ENCODE peak calls at places on chromosomes 4 and X, in five cellular contexts. K is esophagus muscularis mucosa, V is left ventricle myocardium inferior, M is ovary, O is lung. B is an unnamed sample. For H3K36me3, the result is how much of the 10 kb centered on the place peaks cover.

GRCh38 chrX:40007136-40007535 is 90.6 kb downstream of the BCOR start:
- DNase-seq in K (no peak), V (no peak), M (no peak), O (no peak), B (no peak)

GRCh38 chr4:71275004-71275403 is 63.8 kb upstream of the SLC4A4 start:
- DNase-seq in K (no peak), V (no peak), M (no peak), O (no peak), B (no peak)

GRCh38 chrX:129678176-129678880 is 23.6 kb upstream of the APLN start:
- DNase-seq in K (no peak), V (peak), M (peak), O (peak), B (no peak)

GRCh38 chr4:25378130-25378743 is 1.2 kb downstream of the ANAPC4 start:
- DNase-seq in K (no peak), V (no peak), M (no peak), O (no peak), B (no peak)

GRCh38 chr4:19368800-19369199 is 882.9 kb upstream of the SLIT2 start:
- DNase-seq in K (no peak), V (no peak), M (no peak), O (no peak), B (no peak)

GRCh38 chr4:125811892-125812291 is 497.1 kb downstream of the FAT4 start:
- DNase-seq in K (no peak), V (no peak), M (no peak), O (no peak), B (no peak)

GRCh38 chrX:69546417-69546816 is 42.3 kb downstream of the NALF2 start:
- DNase-seq in K (no peak), V (no peak), M (no peak), O (no peak), B (no peak)

GRCh38 chr4:21778702-21779101 is 169.9 kb downstream of the KCNIP4 start:
- DNase-seq in K (no peak), V (no peak), M (no peak), O (no peak), B (no peak)

GRCh38 chrX:25175171-25175570 is 159.4 kb upstream of the ARX start:
- DNase-seq in K (no peak), V (no peak), M (no peak), O (no peak), B (no peak)

GRCh38 chrX:65587616-65588526 is 53.3 kb upstream of the LAS1L start:
- DNase-seq in K (peak), V (peak), M (peak), O (peak), B (no peak)

GRCh38 chrX:5681159-5681558 is 547.5 kb downstream of the NLGN4X start:
- DNase-seq in K (no peak), V (no peak), M (no peak), O (no peak), B (no peak)

GRCh38 chrX:11530621-11531020 is 135.1 kb downstream of the ARHGAP6 start:
- DNase-seq in K (no peak), V (no peak), M (no peak), O (no peak), B (no peak)

GRCh38 chr4:54318904-54319303 is 89.8 kb downstream of the PDGFRA start:
- DNase-seq in K (no peak), V (no peak), M (no peak), O (no peak), B (no peak)

GRCh38 chr4:182434720-182435119 is 191.5 kb downstream of the TENM3 start:
- DNase-seq in K (no peak), V (no peak), M (no peak), O (no peak), B (no peak)

GRCh38 chr4:24234288-24234848 is 344.5 kb upstream of the PPARGC1A start:
- DNase-seq in K (no peak), V (no peak), M (no peak), O (no peak), B (no peak)

GRCh38 chrX:46268429-46268828 is 276.8 kb downstream of the ZNF674 start:
- DNase-seq in K (no peak), V (no peak), M (no peak), O (no peak), B (no peak)

GRCh38 chr4:17111959-17112659 is 213.7 kb upstream of the LDB2 start:
- DNase-seq in K (peak), V (no peak), M (no peak), O (peak), B (no peak)

GRCh38 chr4:72712997-72713396 is 144.0 kb upstream of the ADAMTS3 start:
- DNase-seq in K (no peak), V (no peak), M (no peak), O (no peak), B (no peak)

GRCh38 chrX:149205937-149206336 is 299.2 kb downstream of the IDS start:
- DNase-seq in K (no peak), V (no peak), M (no peak), O (no peak), B (no peak)

GRCh38 chr4:28842271-28842670 is 1877.9 kb upstream of the PCDH7 start:
- DNase-seq in K (no peak), V (no peak), M (no peak), O (no peak), B (no peak)

GRCh38 chr4:63105839-63106238 is 1303.4 kb downstream of the TECRL start:
- DNase-seq in K (no peak), V (no peak), M (no peak), O (no peak), B (no peak)

GRCh38 chrX:103183912-103184311 is 31.0 kb upstream of the BEX4 start:
- DNase-seq in K (no peak), V (no peak), M (no peak), O (no peak), B (no peak)

GRCh38 chr4:82989567-82990429 is 20.8 kb downstream of the LIN54 start:
- DNase-seq in K (no peak), V (no peak), M (no peak), O (no peak), B (no peak)

GRCh38 chr4:112276113-112276512 is 9.6 kb downstream of the TIFA start:
- DNase-seq in K (no peak), V (no peak), M (no peak), O (no peak), B (no peak)

GRCh38 chrX:139112432-139112831 is 400.9 kb upstream of the FGF13 start:
- DNase-seq in K (no peak), V (no peak), M (no peak), O (no peak), B (no peak)

GRCh38 chrX:123962794-123963373 is 1.4 kb downstream of the STAG2 start:
- DNase-seq in K (peak), V (peak), M (peak), O (peak), B (peak)

GRCh38 chr4:94826206-94826605 is 68.5 kb downstream of the BMPR1B start:
- DNase-seq in K (no peak), V (no peak), M (no peak), O (no peak), B (no peak)

GRCh38 chrX:107205770-107206696 is at the start of the genes DNAAF6 and NUP62CL:
- DNase-seq in K (no peak), V (peak), M (peak), O (peak), B (peak)

GRCh38 chr4:89617256-89617655 is 219.7 kb downstream of the SNCA start:
- DNase-seq in K (no peak), V (no peak), M (no peak), O (no peak), B (no peak)

GRCh38 chr4:38163216-38164006 is 203.2 kb downstream of the PTTG2 start:
- DNase-seq in K (no peak), V (no peak), M (no peak), O (no peak), B (no peak)

GRCh38 chr4:128847074-128847724 is 37.7 kb downstream of the JADE1 start:
- DNase-seq in K (no peak), V (no peak), M (no peak), O (no peak), B (no peak)

GRCh38 chrX:44961817-44962607 is 89.0 kb downstream of the KDM6A start:
- DNase-seq in K (no peak), V (no peak), M (no peak), O (no peak), B (no peak)

GRCh38 chrX:40437348-40437747 is 143.4 kb upstream of the ATP6AP2 start:
- DNase-seq in K (no peak), V (no peak), M (no peak), O (no peak), B (no peak)

GRCh38 chr4:109046549-109047171 is 255.8 kb downstream of the COL25A1 start:
- DNase-seq in K (no peak), V (no peak), M (peak), O (no peak), B (no peak)

GRCh38 chrX:9503261-9503660 is 38.4 kb downstream of the TBL1X start:
- DNase-seq in K (no peak), V (no peak), M (no peak), O (no peak), B (no peak)

GRCh38 chr4:54433686-54434085 is 204.6 kb downstream of the PDGFRA start:
- DNase-seq in K (no peak), V (no peak), M (no peak), O (no peak), B (no peak)

GRCh38 chr4:76767983-76768382 is 130.0 kb downstream of the SOWAHB start:
- DNase-seq in K (no peak), V (no peak), M (no peak), O (no peak), B (no peak)

GRCh38 chr4:151103758-151104157 is 4.3 kb downstream of the RPS3A start:
- DNase-seq in K (no peak), V (no peak), M (no peak), O (no peak), B (no peak)

GRCh38 chr4:151105454-151106032 is 6.1 kb downstream of the RPS3A start:
- DNase-seq in K (no peak), V (no peak), M (no peak), O (no peak), B (no peak)

GRCh38 chr4:151104621-151105020 is 5.2 kb downstream of the RPS3A start:
- DNase-seq in K (no peak), V (no peak), M (no peak), O (no peak), B (no peak)

GRCh38 chr4:151110236-151110635 is 10.8 kb downstream of the RPS3A start:
- DNase-seq in K (no peak), V (no peak), M (no peak), O (no peak), B (no peak)

DNA sequence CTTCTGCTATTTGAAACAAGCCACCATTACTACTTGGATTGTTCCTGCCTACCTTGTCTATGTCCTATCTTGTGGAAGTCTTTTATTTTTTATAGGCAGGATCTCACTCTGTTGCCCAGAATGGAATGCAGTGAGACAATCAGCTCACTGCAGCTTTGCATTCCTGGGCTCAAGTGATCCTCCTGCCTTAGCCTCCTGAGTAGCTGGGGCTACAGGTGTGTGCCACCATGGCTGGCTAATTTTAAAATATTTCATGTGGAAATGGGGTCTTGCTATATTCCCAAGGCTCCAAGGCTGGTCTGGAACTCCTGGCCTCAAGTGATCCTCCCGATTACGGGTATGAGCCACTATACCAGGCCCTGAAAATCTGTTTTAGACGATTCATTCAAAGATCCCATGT is 7.6 kb downstream of the RPS3A start:
- DNase-seq in K (no peak), V (no peak), M (no peak), O (no peak), B (no peak)
- H3K36me3 ChIP-seq in K (under half), V (half or more), M (under half), O (under half), B (under half)

GRCh38 chr4:159463235-159463634 is 360.4 kb downstream of the RAPGEF2 start:
- DNase-seq in K (no peak), V (no peak), M (no peak), O (no peak), B (no peak)
- TF ChIP-seq CTCF in K (no peak), V (no peak), M (no peak), O (no peak), B (no peak)

GRCh38 chrX:55839480-55839879 is 121.9 kb downstream of the RRAGB start:
- DNase-seq in K (no peak), V (no peak), M (no peak), O (no peak), B (no peak)
- H3K4me3 ChIP-seq in K (no peak), V (no peak), M (no peak), O (no peak), B (no peak)

GRCh38 chr4:153602758-153603157 is 81.3 kb upstream of the TLR2 start:
- DNase-seq in K (no peak), V (no peak), M (no peak), O (no peak), B (no peak)
- H3K36me3 ChIP-seq in K (under half), V (half or more), M (under half), O (under half), B (half or more)

GRCh38 chr4:3775011-3775410 is 8.8 kb downstream of the ADRA2C start:
- DNase-seq in K (no peak), V (no peak), M (no peak), O (no peak), B (no peak)

GRCh38 chr4:3777669-3778068 is 11.5 kb downstream of the ADRA2C start:
- DNase-seq in K (no peak), V (no peak), M (no peak), O (no peak), B (no peak)

GRCh38 chr4:3775576-3775975 is 9.4 kb downstream of the ADRA2C start:
- DNase-seq in K (no peak), V (no peak), M (no peak), O (no peak), B (no peak)

GRCh38 chr4:3776166-3777032 is 10.2 kb downstream of the ADRA2C start:
- DNase-seq in K (no peak), V (no peak), M (no peak), O (no peak), B (no peak)

DNA sequence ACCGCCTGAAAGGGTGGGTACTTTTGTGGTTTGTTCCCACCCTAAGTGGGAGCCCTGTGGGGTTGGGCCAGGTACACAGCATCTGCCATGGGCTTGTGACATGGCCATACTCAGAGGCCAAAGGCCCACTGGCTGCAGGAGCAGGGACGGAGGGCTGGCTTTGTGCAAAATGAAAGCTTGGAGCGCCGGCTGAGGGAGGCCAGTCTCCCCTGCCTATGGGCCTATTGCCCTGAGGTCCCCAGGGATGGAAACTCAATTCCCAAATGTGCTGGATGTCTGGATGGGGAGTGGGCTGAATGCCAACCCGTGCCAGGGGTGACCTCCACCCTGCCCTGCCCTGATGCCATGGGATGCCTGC is 10.8 kb downstream of the ADRA2C start:
- DNase-seq in K (no peak), V (no peak), M (no peak), O (no peak), B (no peak)
- TF ChIP-seq CTCF in K (no peak), V (no peak), M (no peak), O (no peak), B (no peak)

GRCh38 chr4:8225704-8226443 is 26.8 kb downstream of the SH3TC1 start:
- DNase-seq in K (no peak), V (no peak), M (no peak), O (no peak), B (no peak)

GRCh38 chr4:8227201-8227770 is 28.2 kb downstream of the SH3TC1 start:
- DNase-seq in K (no peak), V (no peak), M (no peak), O (no peak), B (no peak)

GRCh38 chr4:8229341-8229975 is 30.4 kb downstream of the SH3TC1 start:
- DNase-seq in K (no peak), V (no peak), M (no peak), O (no peak), B (peak)

GRCh38 chr4:8228319-8229250 is 29.5 kb downstream of the SH3TC1 start:
- DNase-seq in K (no peak), V (peak), M (peak), O (peak), B (peak)

GRCh38 chr4:8227771-8228318 is 28.8 kb downstream of the SH3TC1 start:
- DNase-seq in K (no peak), V (no peak), M (no peak), O (no peak), B (no peak)
- H3K4me3 ChIP-seq in K (no peak), V (no peak), M (no peak), O (no peak), B (no peak)

DNA sequence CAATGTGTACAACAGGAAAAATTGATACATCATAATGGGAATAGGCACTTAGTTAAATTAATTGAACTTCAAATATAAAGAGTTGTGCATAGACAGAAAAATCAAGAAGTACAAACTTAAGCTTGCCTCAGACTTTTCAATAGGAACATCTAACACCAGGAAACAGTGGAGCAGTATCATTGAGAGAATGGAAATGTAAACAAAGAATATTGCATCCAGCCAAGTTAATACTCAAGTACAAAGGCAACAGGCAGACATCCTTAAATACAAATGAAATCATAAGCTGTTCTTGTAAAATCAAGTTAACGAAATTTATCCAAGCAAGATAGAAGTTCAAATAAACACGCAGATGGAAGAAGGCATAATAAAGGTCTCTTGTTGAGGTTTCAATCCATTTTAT is 71.2 kb upstream of the TLR2 start:
- DNase-seq in K (no peak), V (no peak), M (no peak), O (no peak), B (no peak)
- H3K36me3 ChIP-seq in K (under half), V (under half), M (under half), O (under half), B (half or more)

GRCh38 chr4:12852338-12853307 is 631.5 kb downstream of the RAB28 start:
- DNase-seq in K (no peak), V (no peak), M (no peak), O (no peak), B (no peak)
- TF ChIP-seq CTCF in K (peak), V (peak), M (no peak), O (peak), B (no peak)